ENCODE peak calls at places on chromosomes 12 and 14, in six cellular contexts. One of them, this sample, is unnamed.

GRCh38 chr12:117189725-117190209 is 503 bp downstream of the FBXO21 start:
- DNase-seq in T follicular helper cell: peak
- DNase-seq in brain microvascular endothelial cell: peak
- DNase-seq in stimulated activated CD8-positive, alpha-beta memory T cell treated with anti-CD3 and anti-CD28 coated beads, Interleukin-2, amount 100 ng/mL, for 48 hours: no peak
- DNase-seq in anterior cingulate cortex: peak
- DNase-seq in DMS 273 treated with DMSO at 0.1 percent for 48 hours: no peak
- DNase-seq in this sample: peak

GRCh38 chr14:23125006-23125405 is 6.0 kb upstream of the CEBPE start:
- DNase-seq in anterior cingulate cortex: no peak
- DNase-seq in DMS 273 treated with DMSO at 0.1 percent for 48 hours: no peak
- DNase-seq in brain microvascular endothelial cell: no peak
- DNase-seq in stimulated activated CD8-positive, alpha-beta memory T cell treated with anti-CD3 and anti-CD28 coated beads, Interleukin-2, amount 100 ng/mL, for 48 hours: no peak
- DNase-seq in T follicular helper cell: no peak
- DNase-seq in this sample: peak

GRCh38 chr12:119565404-119565803 is 28.2 kb upstream of the TMEM233 start:
- DNase-seq in anterior cingulate cortex: no peak
- DNase-seq in brain microvascular endothelial cell: no peak
- DNase-seq in stimulated activated CD8-positive, alpha-beta memory T cell treated with anti-CD3 and anti-CD28 coated beads, Interleukin-2, amount 100 ng/mL, for 48 hours: no peak
- DNase-seq in DMS 273 treated with DMSO at 0.1 percent for 48 hours: no peak
- DNase-seq in T follicular helper cell: no peak
- DNase-seq in this sample: no peak

GRCh38 chr12:76180401-76181277 is 96.2 kb upstream of the NAP1L1 start:
- DNase-seq in DMS 273 treated with DMSO at 0.1 percent for 48 hours: no peak
- DNase-seq in T follicular helper cell: no peak
- DNase-seq in brain microvascular endothelial cell: no peak
- DNase-seq in anterior cingulate cortex: no peak
- DNase-seq in stimulated activated CD8-positive, alpha-beta memory T cell treated with anti-CD3 and anti-CD28 coated beads, Interleukin-2, amount 100 ng/mL, for 48 hours: no peak
- DNase-seq in this sample: no peak

GRCh38 chr12:113663396-113663795 is 191.7 kb upstream of the LHX5 start:
- DNase-seq in T follicular helper cell: no peak
- DNase-seq in brain microvascular endothelial cell: no peak
- DNase-seq in anterior cingulate cortex: no peak
- DNase-seq in DMS 273 treated with DMSO at 0.1 percent for 48 hours: no peak
- DNase-seq in stimulated activated CD8-positive, alpha-beta memory T cell treated with anti-CD3 and anti-CD28 coated beads, Interleukin-2, amount 100 ng/mL, for 48 hours: no peak
- DNase-seq in this sample: no peak

GRCh38 chr14:102878174-102878969 is 44.1 kb upstream of the AMN start:
- DNase-seq in DMS 273 treated with DMSO at 0.1 percent for 48 hours: no peak
- DNase-seq in anterior cingulate cortex: no peak
- DNase-seq in brain microvascular endothelial cell: no peak
- DNase-seq in stimulated activated CD8-positive, alpha-beta memory T cell treated with anti-CD3 and anti-CD28 coated beads, Interleukin-2, amount 100 ng/mL, for 48 hours: no peak
- DNase-seq in T follicular helper cell: no peak
- DNase-seq in this sample: no peak

GRCh38 chr14:75427482-75428229 is at the start of gene JDP2:
- DNase-seq in T follicular helper cell: peak
- DNase-seq in brain microvascular endothelial cell: peak
- DNase-seq in DMS 273 treated with DMSO at 0.1 percent for 48 hours: no peak
- DNase-seq in anterior cingulate cortex: peak
- DNase-seq in stimulated activated CD8-positive, alpha-beta memory T cell treated with anti-CD3 and anti-CD28 coated beads, Interleukin-2, amount 100 ng/mL, for 48 hours: no peak
- DNase-seq in this sample: peak

GRCh38 chr14:23910081-23910875 is 43.3 kb upstream of the DHRS4 start:
- DNase-seq in brain microvascular endothelial cell: peak
- DNase-seq in DMS 273 treated with DMSO at 0.1 percent for 48 hours: no peak
- DNase-seq in stimulated activated CD8-positive, alpha-beta memory T cell treated with anti-CD3 and anti-CD28 coated beads, Interleukin-2, amount 100 ng/mL, for 48 hours: no peak
- DNase-seq in anterior cingulate cortex: no peak
- DNase-seq in T follicular helper cell: no peak
- DNase-seq in this sample: peak

GRCh38 chr12:110606253-110606611 is 7.7 kb upstream of the TCTN1 start:
- DNase-seq in T follicular helper cell: no peak
- DNase-seq in anterior cingulate cortex: no peak
- DNase-seq in DMS 273 treated with DMSO at 0.1 percent for 48 hours: no peak
- DNase-seq in stimulated activated CD8-positive, alpha-beta memory T cell treated with anti-CD3 and anti-CD28 coated beads, Interleukin-2, amount 100 ng/mL, for 48 hours: no peak
- DNase-seq in brain microvascular endothelial cell: no peak
- DNase-seq in this sample: no peak

GRCh38 chr12:62900686-62901272 is 34.2 kb downstream of the PPM1H start:
- DNase-seq in stimulated activated CD8-positive, alpha-beta memory T cell treated with anti-CD3 and anti-CD28 coated beads, Interleukin-2, amount 100 ng/mL, for 48 hours: no peak
- DNase-seq in brain microvascular endothelial cell: no peak
- DNase-seq in anterior cingulate cortex: no peak
- DNase-seq in DMS 273 treated with DMSO at 0.1 percent for 48 hours: peak
- DNase-seq in T follicular helper cell: no peak
- DNase-seq in this sample: no peak

GRCh38 chr12:102374190-102374589 is 106.2 kb downstream of the IGF1 start:
- DNase-seq in DMS 273 treated with DMSO at 0.1 percent for 48 hours: no peak
- DNase-seq in T follicular helper cell: no peak
- DNase-seq in anterior cingulate cortex: no peak
- DNase-seq in brain microvascular endothelial cell: peak
- DNase-seq in stimulated activated CD8-positive, alpha-beta memory T cell treated with anti-CD3 and anti-CD28 coated beads, Interleukin-2, amount 100 ng/mL, for 48 hours: no peak
- DNase-seq in this sample: peak

GRCh38 chr12:3698218-3698974 is 54.5 kb downstream of the CRACR2A start:
- DNase-seq in brain microvascular endothelial cell: peak
- DNase-seq in T follicular helper cell: no peak
- DNase-seq in stimulated activated CD8-positive, alpha-beta memory T cell treated with anti-CD3 and anti-CD28 coated beads, Interleukin-2, amount 100 ng/mL, for 48 hours: no peak
- DNase-seq in DMS 273 treated with DMSO at 0.1 percent for 48 hours: peak
- DNase-seq in anterior cingulate cortex: no peak
- DNase-seq in this sample: peak

GRCh38 chr12:867905-868304 is 81.6 kb downstream of the RAD52 start:
- DNase-seq in anterior cingulate cortex: no peak
- DNase-seq in T follicular helper cell: no peak
- DNase-seq in brain microvascular endothelial cell: no peak
- DNase-seq in stimulated activated CD8-positive, alpha-beta memory T cell treated with anti-CD3 and anti-CD28 coated beads, Interleukin-2, amount 100 ng/mL, for 48 hours: no peak
- DNase-seq in DMS 273 treated with DMSO at 0.1 percent for 48 hours: no peak
- DNase-seq in this sample: no peak

GRCh38 chr14:90179809-90180779 is 76.3 kb upstream of the PSMC1 start:
- DNase-seq in DMS 273 treated with DMSO at 0.1 percent for 48 hours: no peak
- DNase-seq in brain microvascular endothelial cell: no peak
- DNase-seq in T follicular helper cell: no peak
- DNase-seq in anterior cingulate cortex: no peak
- DNase-seq in stimulated activated CD8-positive, alpha-beta memory T cell treated with anti-CD3 and anti-CD28 coated beads, Interleukin-2, amount 100 ng/mL, for 48 hours: no peak
- DNase-seq in this sample: no peak

GRCh38 chr14:69547701-69548348 is 26.8 kb downstream of the CCDC177 start:
- DNase-seq in stimulated activated CD8-positive, alpha-beta memory T cell treated with anti-CD3 and anti-CD28 coated beads, Interleukin-2, amount 100 ng/mL, for 48 hours: peak
- DNase-seq in T follicular helper cell: no peak
- DNase-seq in anterior cingulate cortex: peak
- DNase-seq in brain microvascular endothelial cell: peak
- DNase-seq in DMS 273 treated with DMSO at 0.1 percent for 48 hours: no peak
- DNase-seq in this sample: peak

GRCh38 chr12:133129368-133130037 is 571 bp downstream of the ZNF891 start:
- DNase-seq in T follicular helper cell: no peak
- DNase-seq in stimulated activated CD8-positive, alpha-beta memory T cell treated with anti-CD3 and anti-CD28 coated beads, Interleukin-2, amount 100 ng/mL, for 48 hours: no peak
- DNase-seq in DMS 273 treated with DMSO at 0.1 percent for 48 hours: no peak
- DNase-seq in anterior cingulate cortex: no peak
- DNase-seq in brain microvascular endothelial cell: no peak
- DNase-seq in this sample: peak

GRCh38 chr12:48002179-48002601 is 2.1 kb downstream of the COL2A1 start:
- DNase-seq in stimulated activated CD8-positive, alpha-beta memory T cell treated with anti-CD3 and anti-CD28 coated beads, Interleukin-2, amount 100 ng/mL, for 48 hours: no peak
- DNase-seq in DMS 273 treated with DMSO at 0.1 percent for 48 hours: no peak
- DNase-seq in T follicular helper cell: no peak
- DNase-seq in brain microvascular endothelial cell: no peak
- DNase-seq in anterior cingulate cortex: no peak
- DNase-seq in this sample: peak